ENCODE peak calls at places on chromosomes 3 and 15, in four cellular contexts. H, F, Z and B are unnamed samples.

GRCh38 chr3:98746882-98747281 is 16.3 kb upstream of the ST3GAL6 start:
- DNase-seq in F (no peak), Z (no peak), H (no peak), B (no peak)

GRCh38 chr3:117518385-117518784 is 808.8 kb downstream of the TUSC7 start:
- DNase-seq in H (peak), Z (no peak), F (no peak), B (no peak)

GRCh38 chr3:66498718-66499611 is 1.9 kb downstream of the LRIG1 start:
- DNase-seq in H (no peak), Z (no peak), F (no peak), B (no peak)

GRCh38 chr15:52731732-52732470 is 52.7 kb upstream of the ATOSA start:
- DNase-seq in F (no peak), Z (no peak), H (no peak), B (no peak)

GRCh38 chr3:45011756-45012441 is 14.2 kb upstream of the CLEC3B start:
- DNase-seq in H (peak), F (no peak), Z (peak), B (peak)

GRCh38 chr3:115401298-115401697 is 222.0 kb upstream of the GAP43 start:
- DNase-seq in F (no peak), Z (no peak), H (no peak), B (no peak)

GRCh38 chr15:95286911-95287769 is 1043.4 kb upstream of the NR2F2 start:
- DNase-seq in Z (peak), H (no peak), F (no peak), B (no peak)

GRCh38 chr3:141471160-141471559 is 15.7 kb upstream of the RASA2 start:
- DNase-seq in F (no peak), Z (no peak), H (no peak), B (no peak)

GRCh38 chr3:42853739-42854302 is 21.9 kb downstream of the CYP8B1 start:
- DNase-seq in Z (no peak), F (no peak), H (no peak), B (no peak)

GRCh38 chr3:57048052-57048671 is 12.3 kb upstream of the SPATA12 start:
- DNase-seq in H (no peak), F (no peak), Z (no peak), B (no peak)

GRCh38 chr3:82999777-83000176 is 1238.3 kb upstream of the GBE1 start:
- DNase-seq in H (no peak), Z (no peak), F (no peak), B (no peak)

GRCh38 chr15:40448354-40448753 is 7.6 kb downstream of the BAHD1 start:
- DNase-seq in Z (no peak), F (no peak), H (peak), B (no peak)

GRCh38 chr3:71309342-71309741 is 274.2 kb downstream of the FOXP1 start:
- DNase-seq in F (no peak), Z (no peak), H (no peak), B (no peak)

GRCh38 chr3:52088445-52089367 is 32.3 kb upstream of the DUSP7 start:
- DNase-seq in H (no peak), F (no peak), Z (no peak), B (no peak)

GRCh38 chr3:117278424-117279190 is 569.0 kb downstream of the TUSC7 start:
- DNase-seq in Z (peak), H (peak), F (peak), B (peak)

GRCh38 chr15:101187820-101188516 is 63.9 kb downstream of the CHSY1 start:
- DNase-seq in Z (no peak), H (no peak), F (no peak), B (no peak)

GRCh38 chr3:64824281-64824980 is 136.6 kb upstream of the ADAMTS9 start:
- DNase-seq in F (no peak), H (no peak), Z (no peak), B (no peak)

GRCh38 chr3:151843275-151843674 is 29.4 kb downstream of the AADAC start:
- DNase-seq in F (no peak), Z (no peak), H (no peak), B (no peak)

GRCh38 chr15:42228036-42228435 is 19.9 kb upstream of the VPS39 start:
- DNase-seq in H (no peak), Z (no peak), F (no peak), B (no peak)

GRCh38 chr15:32029409-32029861 is 880 bp upstream of the CHRNA7 start:
- DNase-seq in H (peak), F (peak), Z (peak), B (peak)

GRCh38 chr3:102141096-102141912 is 292.0 kb downstream of the NFKBIZ start:
- DNase-seq in H (no peak), F (no peak), Z (no peak), B (no peak)

GRCh38 chr15:63490345-63491034 is 13.9 kb upstream of the USP3 start:
- DNase-seq in F (no peak), H (no peak), Z (no peak), B (no peak)

GRCh38 chr15:68407141-68407885 is 24.6 kb downstream of the ITGA11 start:
- DNase-seq in H (no peak), F (no peak), Z (peak), B (peak)

GRCh38 chr3:187291512-187292132 is at the start of gene MASP1:
- DNase-seq in Z (peak), F (no peak), H (no peak), B (no peak)

GRCh38 chr3:57952208-57952631 is 56.0 kb upstream of the FLNB start:
- DNase-seq in H (no peak), Z (peak), F (no peak), B (no peak)

GRCh38 chr15:69762373-69763148 is 309.9 kb downstream of the RPLP1 start:
- DNase-seq in H (no peak), Z (no peak), F (no peak), B (no peak)

GRCh38 chr3:21705769-21706168 is 45.2 kb downstream of the ZNF385D start:
- DNase-seq in H (no peak), Z (no peak), F (no peak), B (peak)

GRCh38 chr15:57541805-57542504 is 49.7 kb upstream of the MYZAP start:
- DNase-seq in F (peak), H (peak), Z (peak), B (peak)

GRCh38 chr3:46228259-46229222 is 13.7 kb upstream of the CCR3 start:
- DNase-seq in H (no peak), Z (no peak), F (no peak), B (no peak)

GRCh38 chr3:30751610-30752299 is 142.7 kb downstream of the GADL1 start:
- DNase-seq in F (no peak), Z (no peak), H (peak), B (peak)

GRCh38 chr15:59611277-59612260 is at the start of gene GCNT3:
- DNase-seq in Z (no peak), F (peak), H (peak), B (no peak)

GRCh38 chr15:56913241-56913640 is 5.2 kb upstream of the TCF12 start:
- DNase-seq in Z (no peak), F (no peak), H (no peak), B (no peak)

GRCh38 chr15:77860101-77860691 is 217.3 kb downstream of the TBC1D2B start:
- DNase-seq in H (no peak), Z (no peak), F (no peak), B (no peak)

GRCh38 chr15:62137216-62137884 is 27.7 kb downstream of the C2CD4B start:
- DNase-seq in H (no peak), F (no peak), Z (no peak), B (no peak)

GRCh38 chr3:178263236-178263916 is 272.9 kb upstream of the KCNMB2 start:
- DNase-seq in H (no peak), F (no peak), Z (no peak), B (no peak)

GRCh38 chr3:52742418-52743041 is 28.2 kb downstream of the NEK4 start:
- DNase-seq in H (no peak), Z (no peak), F (peak), B (no peak)

GRCh38 chr15:38996111-38996541 is 431.5 kb upstream of the RASGRP1 start:
- DNase-seq in Z (no peak), H (no peak), F (no peak), B (no peak)
- TF ChIP-seq EP300 in Z (no peak), H (no peak), F (no peak), B (no peak)

GRCh38 chr3:188722963-188723362 is 448.8 kb upstream of the TPRG1 start:
- DNase-seq in Z (no peak), H (no peak), F (no peak), B (no peak)
- H3K4me3 ChIP-seq in Z (no peak), H (no peak), F (no peak), B (no peak)

DNA sequence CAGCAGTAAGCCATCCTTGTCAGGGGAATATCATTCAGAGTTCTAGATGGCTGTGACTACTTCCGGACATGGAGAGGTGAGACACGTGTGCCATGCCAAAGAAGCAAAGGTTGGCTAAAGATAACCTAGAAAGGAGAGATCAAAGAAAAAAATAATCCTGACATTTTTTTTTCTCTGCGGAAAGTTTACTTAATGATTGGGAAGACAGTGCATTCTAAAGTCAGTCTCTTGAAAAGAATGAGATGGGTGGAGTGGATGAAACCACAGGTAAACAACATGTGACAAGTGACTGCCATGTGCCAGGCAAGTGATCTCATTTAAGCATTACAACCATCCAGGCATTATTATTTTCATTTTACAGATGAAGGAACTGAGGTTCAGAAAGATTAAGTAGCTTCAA is 436.6 kb downstream of the SOX2 start:
- DNase-seq in H (no peak), Z (no peak), F (no peak), B (no peak)
- TF ChIP-seq EP300 in H (no peak), Z (no peak), F (no peak), B (no peak)

DNA sequence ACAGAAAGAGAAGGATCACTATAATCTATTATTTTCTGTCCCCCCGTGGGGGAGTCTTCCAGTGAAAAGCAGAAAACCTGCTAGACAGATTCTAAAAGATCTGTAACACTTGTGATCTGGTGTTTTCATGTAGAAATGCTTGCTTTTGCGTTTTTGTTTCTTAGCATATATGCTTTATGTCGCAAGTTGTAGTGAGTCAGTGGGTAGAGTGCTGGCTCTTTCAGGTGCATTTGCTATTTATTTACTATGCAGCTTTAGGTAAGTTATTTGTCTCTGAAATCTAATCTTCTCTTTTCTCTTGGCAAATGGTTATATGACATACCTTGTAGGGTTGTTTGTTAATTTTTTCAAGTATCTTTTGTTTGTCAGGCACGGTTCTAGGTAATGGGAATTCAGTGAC is 9.4 kb downstream of the AKAP13 start:
- DNase-seq in H (no peak), Z (no peak), F (no peak), B (no peak)
- H3K4me3 ChIP-seq in H (no peak), Z (no peak), F (no peak), B (no peak)

DNA sequence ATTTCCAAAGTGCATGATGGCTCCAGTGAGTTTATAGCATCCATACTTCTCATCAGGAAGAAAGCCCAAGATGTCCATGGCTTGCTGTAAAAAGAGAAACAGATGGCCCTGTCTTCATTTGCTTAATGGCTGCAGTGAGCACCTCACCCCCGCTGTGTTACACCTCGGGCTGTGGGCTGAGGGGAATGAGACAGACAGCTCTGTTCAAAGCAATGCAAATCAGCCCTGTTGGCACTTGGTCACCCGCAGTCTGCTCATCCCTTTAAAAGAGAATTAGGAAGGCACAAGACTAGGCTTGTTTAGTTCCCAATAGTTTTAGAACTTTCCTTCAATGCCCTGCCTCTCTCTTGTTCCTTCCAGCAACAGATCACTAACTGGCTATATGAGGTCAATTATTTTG is 25.2 kb downstream of the MYH15 start:
- DNase-seq in H (no peak), Z (no peak), F (no peak), B (no peak)
- TF ChIP-seq EP300 in H (no peak), Z (no peak), F (no peak), B (no peak)

GRCh38 chr3:99928758-99929408 is 111.2 kb downstream of the CMSS1 start:
- DNase-seq in H (no peak), F (no peak), Z (no peak), B (no peak)
- H3K4me3 ChIP-seq in H (no peak), F (no peak), Z (no peak), B (no peak)

GRCh38 chr3:192866804-192867203 is 50.9 kb downstream of the MB21D2 start:
- DNase-seq in Z (no peak), H (no peak), F (no peak), B (no peak)

GRCh38 chr3:192867645-192868044 is 50.0 kb downstream of the MB21D2 start:
- DNase-seq in Z (no peak), H (no peak), F (no peak), B (no peak)

GRCh38 chr3:192861972-192862371 is 55.7 kb downstream of the MB21D2 start:
- DNase-seq in Z (no peak), H (no peak), F (no peak), B (no peak)

GRCh38 chr3:192862408-192863385 is 55.0 kb downstream of the MB21D2 start:
- DNase-seq in H (no peak), Z (no peak), F (no peak), B (no peak)

GRCh38 chr3:192864943-192865342 is 52.7 kb downstream of the MB21D2 start:
- DNase-seq in H (no peak), Z (no peak), F (no peak), B (no peak)
- TF ChIP-seq EP300 in H (no peak), Z (no peak), F (no peak), B (no peak)